ENCODE peak calls at places on chromosomes 16 and 17, in five cellular contexts. N is naive thymus-derived CD4-positive, alpha-beta T cell; R is stimulated activated CD4-positive, alpha-beta T cell treated with anti-CD3 and anti-CD28 coated beads, TNF-alpha, amount 100 ng/mL, for 1 hour; Q is T-helper 2 cell; H is NCI-H1048. F is an unnamed sample.

GRCh38 chr16:51994597-51994996 is 552.3 kb downstream of the TOX3 start:
- DNase-seq in N (no peak), R (no peak), Q (no peak), H (peak), F (no peak)

GRCh38 chr17:75591722-75592302 is 4.2 kb downstream of the MYO15B start:
- DNase-seq in N (no peak), R (no peak), Q (no peak), H (no peak), F (no peak)

GRCh38 chr16:592518-593306 is 2.8 kb downstream of the RAB40C start:
- DNase-seq in N (no peak), R (no peak), Q (no peak), H (no peak), F (no peak)

GRCh38 chr16:64920211-64920610 is 201.7 kb downstream of the CDH11 start:
- DNase-seq in N (no peak), R (no peak), Q (no peak), H (no peak), F (no peak)

GRCh38 chr16:3610698-3611144 is 685 bp downstream of the SLX4 start:
- DNase-seq in N (no peak), R (no peak), Q (no peak), H (no peak), F (no peak)

GRCh38 chr16:73735018-73735417 is 561.6 kb upstream of the PSMD7 start:
- DNase-seq in N (no peak), R (no peak), Q (no peak), H (no peak), F (no peak)

GRCh38 chr17:54785643-54786258 is 114.9 kb upstream of the TOM1L1 start:
- DNase-seq in N (no peak), R (no peak), Q (no peak), H (no peak), F (no peak)

GRCh38 chr17:60149691-60150582 is at the start of gene CA4:
- DNase-seq in N (no peak), R (no peak), Q (no peak), H (no peak), F (no peak)

GRCh38 chr16:3999890-4000325 is 116.3 kb downstream of the ADCY9 start:
- DNase-seq in N (peak), R (no peak), Q (no peak), H (no peak), F (no peak)

GRCh38 chr16:57084257-57084770 is 8.1 kb upstream of the CPNE2 start:
- DNase-seq in N (peak), R (peak), Q (peak), H (no peak), F (peak)

GRCh38 chr17:79133986-79134385 is 59.4 kb downstream of the ENGASE start:
- DNase-seq in N (no peak), R (no peak), Q (no peak), H (no peak), F (no peak)

GRCh38 chr17:9959377-9959981 is 54.4 kb upstream of the RCVRN start:
- DNase-seq in N (peak), R (no peak), Q (no peak), H (no peak), F (no peak)

GRCh38 chr16:65757064-65757463 is 609.4 kb upstream of the CDH5 start:
- DNase-seq in N (no peak), R (no peak), Q (no peak), H (no peak), F (no peak)

GRCh38 chr17:1162116-1162855 is 17.5 kb downstream of the ABR start:
- DNase-seq in N (no peak), R (no peak), Q (no peak), H (no peak), F (no peak)

GRCh38 chr16:10675221-10675620 is 19.5 kb downstream of the TEKT5 start:
- DNase-seq in N (no peak), R (no peak), Q (no peak), H (no peak), F (no peak)

GRCh38 chr17:40542562-40543411 is 22.5 kb downstream of the CCR7 start:
- DNase-seq in N (no peak), R (no peak), Q (no peak), H (no peak), F (peak)

GRCh38 chr17:56785396-56785795 is 48.3 kb downstream of the C17orf67 start:
- DNase-seq in N (no peak), R (no peak), Q (no peak), H (no peak), F (no peak)

GRCh38 chr17:57604771-57605733 is 140.0 kb downstream of the CCDC182 start:
- DNase-seq in N (peak), R (no peak), Q (no peak), H (peak), F (peak)

GRCh38 chr16:5903797-5904196 is 806.2 kb upstream of the EEF2KMT start:
- DNase-seq in N (no peak), R (no peak), Q (no peak), H (no peak), F (no peak)

F was measured in memory B cell.